ENCODE peak calls at places on chromosome 22, in five cellular contexts. G is COR-L47, K is posterior cingulate gyrus, V is nucleus accumbens, H is K562. J is an unnamed sample.

GRCh38 chr22:31055322-31056159 is 25.6 kb upstream of the SMTN start:
- DNase-seq in H (no peak), G (no peak), V (peak; percentile 9), K (peak; percentile 19), J (no peak)

GRCh38 chr22:31625661-31626426 is 36.2 kb downstream of the PISD start:
- DNase-seq in G (no peak), H (peak; percentile 59), K (peak; percentile 79), V (peak; percentile 48), J (peak; percentile 57)

GRCh38 chr22:38120359-38121110 is 10.1 kb upstream of the BAIAP2L2 start:
- DNase-seq in V (no peak), H (no peak), G (no peak), K (no peak), J (no peak)

GRCh38 chr22:49301398-49302149 is 526.1 kb downstream of the BRD1 start:
- DNase-seq in H (no peak), K (peak; percentile 5), V (no peak), G (no peak), J (no peak)

GRCh38 chr22:42906605-42907338 is 49.7 kb upstream of the ARFGAP3 start:
- DNase-seq in G (no peak), H (no peak), K (no peak), V (no peak), J (no peak)

GRCh38 chr22:31286360-31287255 is 5.7 kb downstream of the PIK3IP1 start:
- DNase-seq in H (no peak), G (no peak), K (no peak), V (no peak), J (no peak)

GRCh38 chr22:30206964-30207363 is 39.6 kb downstream of the LIF start:
- DNase-seq in H (no peak), V (no peak), G (no peak), K (peak; percentile 32), J (no peak)

GRCh38 chr22:45503816-45504702 is 1.4 kb downstream of the FBLN1 start:
- DNase-seq in K (no peak), V (no peak), H (no peak), G (no peak), J (no peak)

GRCh38 chr22:32858957-32859356 is 57.5 kb downstream of the TIMP3 start:
- DNase-seq in H (no peak), G (no peak), V (no peak), K (no peak), J (no peak)

GRCh38 chr22:26674211-26675190 is 17.1 kb downstream of the MIAT start:
- DNase-seq in H (no peak), V (no peak), G (no peak), K (no peak), J (no peak)

GRCh38 chr22:45526768-45527360 is 24.2 kb downstream of the FBLN1 start:
- DNase-seq in K (no peak), H (no peak), V (no peak), G (no peak), J (no peak)

GRCh38 chr22:49975543-49976389 is 15.2 kb downstream of the PIM3 start:
- DNase-seq in H (peak; percentile 44), G (no peak), K (peak; percentile 6), V (no peak), J (no peak)

GRCh38 chr22:31084811-31085492 is 3.8 kb downstream of the SMTN start:
- DNase-seq in K (peak; percentile 80), G (no peak), H (peak; percentile 80), V (peak; percentile 80), J (peak; percentile 85)

GRCh38 chr22:24164823-24165379 is 16.4 kb upstream of the SUSD2 start:
- DNase-seq in K (no peak), V (no peak), H (no peak), G (no peak), J (no peak)

GRCh38 chr22:49992921-49993648 is 19.5 kb downstream of the IL17REL start:
- DNase-seq in K (peak; percentile 79), G (peak; percentile 45), V (peak; percentile 69), H (peak; percentile 49), J (peak; percentile 71)

GRCh38 chr22:46090051-46090591 is 60.2 kb upstream of the PPARA start:
- DNase-seq in G (no peak), H (no peak), V (no peak), K (no peak), J (no peak)

GRCh38 chr22:46604306-46604690 is 15.9 kb upstream of the GRAMD4 start:
- DNase-seq in K (peak; percentile 45), G (no peak), H (peak; percentile 84), V (no peak), J (no peak)

GRCh38 chr22:23501708-23502107 is 78.4 kb downstream of the IGLL1 start:
- DNase-seq in K (no peak), G (no peak), H (no peak), V (no peak), J (no peak)

GRCh38 chr22:34592341-34592740 is 473.6 kb upstream of the ISX start:
- DNase-seq in H (no peak), G (no peak), V (no peak), K (no peak), J (no peak)

GRCh38 chr22:34976474-34976873 is 89.5 kb upstream of the ISX start:
- DNase-seq in K (no peak), H (peak; percentile 13), V (no peak), G (no peak), J (no peak)

GRCh38 chr22:21951062-21951461 is 1.6 kb downstream of the PPM1F start:
- DNase-seq in G (no peak), V (no peak), H (no peak), K (no peak), J (no peak)